ENCODE peak calls at places on chromosome 1, in four cellular contexts. One of them, this sample, is unnamed.
A peak's percentile ranks its signal among the peaks of the same experiment; 100 is the strongest.

GRCh38 chr1:94395748-94396309 is 22.4 kb upstream of the ABCD3 start:
- DNase-seq in glomerular endothelial cell: no peak
- DNase-seq in activated CD8-positive, alpha-beta memory T cell treated with anti-CD3 and anti-CD28 coated beads, Interleukin-2, amount 10 ng/mL, durations not matched to agents 7 days and 5 days: no peak
- DNase-seq in sigmoid colon: no peak
- DNase-seq in this sample: peak; percentile 31

GRCh38 chr1:31828926-31829690 is 13.3 kb upstream of the SPOCD1 start:
- DNase-seq in activated CD8-positive, alpha-beta memory T cell treated with anti-CD3 and anti-CD28 coated beads, Interleukin-2, amount 10 ng/mL, durations not matched to agents 7 days and 5 days: peak; percentile 37
- DNase-seq in glomerular endothelial cell: no peak
- DNase-seq in sigmoid colon: no peak
- DNase-seq in this sample: peak; percentile 53

GRCh38 chr1:150092180-150092791 is 24.7 kb downstream of the VPS45 start:
- DNase-seq in glomerular endothelial cell: no peak
- DNase-seq in activated CD8-positive, alpha-beta memory T cell treated with anti-CD3 and anti-CD28 coated beads, Interleukin-2, amount 10 ng/mL, durations not matched to agents 7 days and 5 days: no peak
- DNase-seq in sigmoid colon: no peak
- DNase-seq in this sample: no peak

GRCh38 chr1:2940178-2940577 is 81.1 kb upstream of the ACTRT2 start:
- DNase-seq in activated CD8-positive, alpha-beta memory T cell treated with anti-CD3 and anti-CD28 coated beads, Interleukin-2, amount 10 ng/mL, durations not matched to agents 7 days and 5 days: no peak
- DNase-seq in glomerular endothelial cell: no peak
- DNase-seq in sigmoid colon: no peak
- DNase-seq in this sample: no peak

GRCh38 chr1:163048970-163049680 is 20.0 kb upstream of the RGS4 start:
- DNase-seq in activated CD8-positive, alpha-beta memory T cell treated with anti-CD3 and anti-CD28 coated beads, Interleukin-2, amount 10 ng/mL, durations not matched to agents 7 days and 5 days: no peak
- DNase-seq in glomerular endothelial cell: no peak
- DNase-seq in sigmoid colon: no peak
- DNase-seq in this sample: no peak

GRCh38 chr1:160874935-160875334 is 10.0 kb downstream of the ITLN1 start:
- DNase-seq in glomerular endothelial cell: no peak
- DNase-seq in sigmoid colon: no peak
- DNase-seq in activated CD8-positive, alpha-beta memory T cell treated with anti-CD3 and anti-CD28 coated beads, Interleukin-2, amount 10 ng/mL, durations not matched to agents 7 days and 5 days: no peak
- DNase-seq in this sample: no peak

GRCh38 chr1:183304466-183305122 is 113.6 kb downstream of the NMNAT2 start:
- DNase-seq in activated CD8-positive, alpha-beta memory T cell treated with anti-CD3 and anti-CD28 coated beads, Interleukin-2, amount 10 ng/mL, durations not matched to agents 7 days and 5 days: no peak
- DNase-seq in glomerular endothelial cell: no peak
- DNase-seq in sigmoid colon: no peak
- DNase-seq in this sample: no peak

GRCh38 chr1:46134660-46135331 is 2.4 kb upstream of the PIK3R3 start:
- DNase-seq in sigmoid colon: no peak
- DNase-seq in activated CD8-positive, alpha-beta memory T cell treated with anti-CD3 and anti-CD28 coated beads, Interleukin-2, amount 10 ng/mL, durations not matched to agents 7 days and 5 days: no peak
- DNase-seq in glomerular endothelial cell: no peak
- DNase-seq in this sample: no peak

GRCh38 chr1:3060601-3061551 is 8.1 kb upstream of the PRDM16 start:
- DNase-seq in activated CD8-positive, alpha-beta memory T cell treated with anti-CD3 and anti-CD28 coated beads, Interleukin-2, amount 10 ng/mL, durations not matched to agents 7 days and 5 days: no peak
- DNase-seq in sigmoid colon: peak; percentile 49
- DNase-seq in glomerular endothelial cell: no peak
- DNase-seq in this sample: no peak

GRCh38 chr1:8169364-8170058 is 143.4 kb upstream of the ERRFI1 start:
- DNase-seq in activated CD8-positive, alpha-beta memory T cell treated with anti-CD3 and anti-CD28 coated beads, Interleukin-2, amount 10 ng/mL, durations not matched to agents 7 days and 5 days: peak; percentile 78
- DNase-seq in sigmoid colon: peak; percentile 92
- DNase-seq in glomerular endothelial cell: peak; percentile 56
- DNase-seq in this sample: no peak

GRCh38 chr1:32184639-32185038 is 5.2 kb downstream of the TXLNA start:
- DNase-seq in activated CD8-positive, alpha-beta memory T cell treated with anti-CD3 and anti-CD28 coated beads, Interleukin-2, amount 10 ng/mL, durations not matched to agents 7 days and 5 days: no peak
- DNase-seq in sigmoid colon: no peak
- DNase-seq in glomerular endothelial cell: no peak
- DNase-seq in this sample: no peak

GRCh38 chr1:83593073-83593472 is 405.9 kb downstream of the TTLL7 start:
- DNase-seq in activated CD8-positive, alpha-beta memory T cell treated with anti-CD3 and anti-CD28 coated beads, Interleukin-2, amount 10 ng/mL, durations not matched to agents 7 days and 5 days: no peak
- DNase-seq in sigmoid colon: no peak
- DNase-seq in glomerular endothelial cell: no peak
- DNase-seq in this sample: no peak

GRCh38 chr1:167219194-167219593 is 1.5 kb upstream of the POU2F1 start:
- DNase-seq in activated CD8-positive, alpha-beta memory T cell treated with anti-CD3 and anti-CD28 coated beads, Interleukin-2, amount 10 ng/mL, durations not matched to agents 7 days and 5 days: no peak
- DNase-seq in glomerular endothelial cell: no peak
- DNase-seq in sigmoid colon: no peak
- DNase-seq in this sample: no peak

GRCh38 chr1:218492840-218493239 is 147.7 kb downstream of the TGFB2 start:
- DNase-seq in sigmoid colon: no peak
- DNase-seq in glomerular endothelial cell: no peak
- DNase-seq in activated CD8-positive, alpha-beta memory T cell treated with anti-CD3 and anti-CD28 coated beads, Interleukin-2, amount 10 ng/mL, durations not matched to agents 7 days and 5 days: no peak
- DNase-seq in this sample: no peak

GRCh38 chr1:172341697-172342096 is 78.8 kb upstream of the C1orf105 start:
- DNase-seq in activated CD8-positive, alpha-beta memory T cell treated with anti-CD3 and anti-CD28 coated beads, Interleukin-2, amount 10 ng/mL, durations not matched to agents 7 days and 5 days: no peak
- DNase-seq in glomerular endothelial cell: no peak
- DNase-seq in sigmoid colon: no peak
- DNase-seq in this sample: no peak

GRCh38 chr1:6083385-6083784 is 37.7 kb downstream of the KCNAB2 start:
- DNase-seq in sigmoid colon: no peak
- DNase-seq in activated CD8-positive, alpha-beta memory T cell treated with anti-CD3 and anti-CD28 coated beads, Interleukin-2, amount 10 ng/mL, durations not matched to agents 7 days and 5 days: no peak
- DNase-seq in glomerular endothelial cell: no peak
- DNase-seq in this sample: no peak

GRCh38 chr1:233993651-233994050 is 89.2 kb downstream of the SLC35F3 start:
- DNase-seq in activated CD8-positive, alpha-beta memory T cell treated with anti-CD3 and anti-CD28 coated beads, Interleukin-2, amount 10 ng/mL, durations not matched to agents 7 days and 5 days: no peak
- DNase-seq in glomerular endothelial cell: no peak
- DNase-seq in sigmoid colon: no peak
- DNase-seq in this sample: no peak

GRCh38 chr1:69258842-69259241 is 308.9 kb upstream of the LRRC7 start:
- DNase-seq in sigmoid colon: no peak
- DNase-seq in glomerular endothelial cell: no peak
- DNase-seq in activated CD8-positive, alpha-beta memory T cell treated with anti-CD3 and anti-CD28 coated beads, Interleukin-2, amount 10 ng/mL, durations not matched to agents 7 days and 5 days: no peak
- DNase-seq in this sample: no peak

GRCh38 chr1:15370781-15371467 is 38.8 kb upstream of the EFHD2 start:
- DNase-seq in sigmoid colon: peak; percentile 80
- DNase-seq in activated CD8-positive, alpha-beta memory T cell treated with anti-CD3 and anti-CD28 coated beads, Interleukin-2, amount 10 ng/mL, durations not matched to agents 7 days and 5 days: no peak
- DNase-seq in glomerular endothelial cell: no peak
- DNase-seq in this sample: peak; percentile 93

GRCh38 chr1:167899253-167899681 is 14.7 kb downstream of the ADCY10 start:
- DNase-seq in glomerular endothelial cell: no peak
- DNase-seq in activated CD8-positive, alpha-beta memory T cell treated with anti-CD3 and anti-CD28 coated beads, Interleukin-2, amount 10 ng/mL, durations not matched to agents 7 days and 5 days: no peak
- DNase-seq in sigmoid colon: peak; percentile 71
- DNase-seq in this sample: no peak

GRCh38 chr1:228902781-228903572 is 167.7 kb downstream of the RHOU start:
- DNase-seq in glomerular endothelial cell: peak; percentile 89
- DNase-seq in sigmoid colon: peak; percentile 95
- DNase-seq in activated CD8-positive, alpha-beta memory T cell treated with anti-CD3 and anti-CD28 coated beads, Interleukin-2, amount 10 ng/mL, durations not matched to agents 7 days and 5 days: no peak
- DNase-seq in this sample: peak; percentile 98

GRCh38 chr1:173255214-173255813 is 48.2 kb upstream of the TNFSF4 start:
- DNase-seq in activated CD8-positive, alpha-beta memory T cell treated with anti-CD3 and anti-CD28 coated beads, Interleukin-2, amount 10 ng/mL, durations not matched to agents 7 days and 5 days: no peak
- DNase-seq in glomerular endothelial cell: peak; percentile 23
- DNase-seq in sigmoid colon: no peak
- DNase-seq in this sample: no peak

GRCh38 chr1:57620589-57620988 is 196.7 kb upstream of the DAB1 start:
- DNase-seq in sigmoid colon: no peak
- DNase-seq in activated CD8-positive, alpha-beta memory T cell treated with anti-CD3 and anti-CD28 coated beads, Interleukin-2, amount 10 ng/mL, durations not matched to agents 7 days and 5 days: no peak
- DNase-seq in glomerular endothelial cell: no peak
- DNase-seq in this sample: no peak

GRCh38 chr1:56222914-56223540 is 356.3 kb downstream of the PLPP3 start:
- DNase-seq in activated CD8-positive, alpha-beta memory T cell treated with anti-CD3 and anti-CD28 coated beads, Interleukin-2, amount 10 ng/mL, durations not matched to agents 7 days and 5 days: no peak
- DNase-seq in sigmoid colon: no peak
- DNase-seq in glomerular endothelial cell: no peak
- DNase-seq in this sample: no peak

GRCh38 chr1:232766224-232766890 is 38.9 kb upstream of the MAP10 start:
- DNase-seq in sigmoid colon: no peak
- DNase-seq in activated CD8-positive, alpha-beta memory T cell treated with anti-CD3 and anti-CD28 coated beads, Interleukin-2, amount 10 ng/mL, durations not matched to agents 7 days and 5 days: no peak
- DNase-seq in glomerular endothelial cell: no peak
- DNase-seq in this sample: no peak

GRCh38 chr1:40059292-40059959 is 18.9 kb downstream of the CAP1 start:
- DNase-seq in glomerular endothelial cell: no peak
- DNase-seq in sigmoid colon: no peak
- DNase-seq in activated CD8-positive, alpha-beta memory T cell treated with anti-CD3 and anti-CD28 coated beads, Interleukin-2, amount 10 ng/mL, durations not matched to agents 7 days and 5 days: peak; percentile 51
- DNase-seq in this sample: no peak